ENCODE peak calls at places on chromosomes 13 and 19, in five cellular contexts. T is stomach, P is transverse colon, Q is K562, G is esophagus muscularis mucosa. U is an unnamed sample.

GRCh38 chr19:39408392-39409206 is 2.0 kb downstream of the ZFP36 start:
- DNase-seq in T (no peak), P (peak), Q (no peak), G (no peak), U (peak)

GRCh38 chr13:53060840-53061485 is 32.4 kb downstream of the OLFM4 start:
- DNase-seq in T (no peak), P (peak), Q (no peak), G (peak), U (no peak)

GRCh38 chr13:77729502-77730221 is 32.2 kb downstream of the SLAIN1 start:
- DNase-seq in T (no peak), P (no peak), Q (no peak), G (no peak), U (no peak)

GRCh38 chr19:45076851-45077730 is 813 bp upstream of the ZNF296 start:
- DNase-seq in T (no peak), P (peak), Q (no peak), G (no peak), U (no peak)

GRCh38 chr13:38685974-38686571 is 804 bp upstream of the FREM2 start:
- DNase-seq in T (no peak), P (no peak), Q (no peak), G (no peak), U (no peak)

GRCh38 chr19:13633109-13633508 is 126.8 kb upstream of the CACNA1A start:
- DNase-seq in T (peak), P (peak), Q (no peak), G (no peak), U (no peak)

GRCh38 chr19:30662211-30662861 is 290.2 kb downstream of the ZNF536 start:
- DNase-seq in T (peak), P (no peak), Q (no peak), G (no peak), U (no peak)

GRCh38 chr13:40362502-40362901 is 303.9 kb downstream of the FOXO1 start:
- DNase-seq in T (no peak), P (no peak), Q (no peak), G (no peak), U (no peak)

GRCh38 chr19:45789035-45789786 is 3.4 kb downstream of the DMWD start:
- DNase-seq in T (no peak), P (no peak), Q (no peak), G (no peak), U (no peak)

GRCh38 chr19:7868671-7869452 is 5.3 kb downstream of the PRR36 start:
- DNase-seq in T (peak), P (peak), Q (peak), G (no peak), U (no peak)

GRCh38 chr19:44882063-44882462 is 9.0 kb upstream of the TOMM40 start:
- DNase-seq in T (no peak), P (no peak), Q (no peak), G (no peak), U (no peak)

GRCh38 chr19:10402441-10403038 is 802 bp downstream of the CDC37 start:
- DNase-seq in T (no peak), P (peak), Q (peak), G (no peak), U (no peak)

GRCh38 chr19:16527971-16528521 is 14.2 kb downstream of the CHERP start:
- DNase-seq in T (peak), P (no peak), Q (peak), G (no peak), U (no peak)

GRCh38 chr19:28715157-28715556 is 497.8 kb downstream of the UQCRFS1 start:
- DNase-seq in T (no peak), P (no peak), Q (no peak), G (no peak), U (no peak)

GRCh38 chr19:54178581-54179261 is 5.8 kb upstream of the TMC4 start:
- DNase-seq in T (peak), P (no peak), Q (peak), G (no peak), U (no peak)

GRCh38 chr19:44986389-44986788 is 14.9 kb upstream of the RELB start:
- DNase-seq in T (no peak), P (no peak), Q (no peak), G (no peak), U (peak)

GRCh38 chr19:39780894-39781293 is 2.2 kb downstream of the LEUTX start:
- DNase-seq in T (no peak), P (no peak), Q (no peak), G (no peak), U (no peak)

GRCh38 chr13:45206340-45206739 is 5.5 kb upstream of the KCTD4 start:
- DNase-seq in T (no peak), P (no peak), Q (no peak), G (no peak), U (no peak)

GRCh38 chr13:101492251-101492910 is 39.9 kb downstream of the ITGBL1 start:
- DNase-seq in T (no peak), P (no peak), Q (no peak), G (no peak), U (no peak)

GRCh38 chr19:18415177-18415867 is 3.9 kb upstream of the SSBP4 start:
- DNase-seq in T (no peak), P (peak), Q (peak), G (no peak), U (peak)

GRCh38 chr13:83332751-83333150 is 549.5 kb downstream of the SLITRK1 start:
- DNase-seq in T (no peak), P (no peak), Q (no peak), G (no peak), U (no peak)

GRCh38 chr13:97414392-97414791 is 19.6 kb upstream of the RAP2A start:
- DNase-seq in T (no peak), P (no peak), Q (no peak), G (no peak), U (no peak)

GRCh38 chr13:114130131-114130707 is 2.2 kb downstream of the RASA3 start:
- DNase-seq in T (no peak), P (no peak), Q (no peak), G (no peak), U (no peak)

GRCh38 chr19:39499082-39499642 is 415 bp downstream of the DLL3 start:
- DNase-seq in T (no peak), P (no peak), Q (no peak), G (no peak), U (no peak)

DNA sequence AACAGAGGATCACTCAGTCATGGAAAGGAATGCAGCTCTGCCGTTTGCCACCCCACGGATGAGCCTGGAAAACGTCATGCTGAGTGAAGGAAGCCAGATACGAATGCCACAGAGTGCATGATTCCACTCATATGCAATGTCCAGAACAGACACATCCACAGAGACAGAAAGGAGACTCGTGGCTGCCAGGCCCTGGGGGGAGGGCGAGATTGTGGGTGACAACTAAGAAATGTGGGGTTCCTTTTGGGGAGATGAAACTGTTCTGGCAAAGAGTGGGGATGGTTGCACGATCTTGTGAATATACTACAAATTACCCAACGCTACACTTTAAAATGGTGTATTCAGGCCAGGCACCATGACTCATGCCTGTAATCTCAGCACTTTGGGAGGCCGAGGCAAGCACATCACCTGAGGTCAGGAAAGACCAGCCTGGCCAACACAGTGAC is 27.2 kb upstream of the NAPA start:
- DNase-seq in T (no peak), P (peak), Q (no peak), G (no peak), U (peak)
- H3K27ac ChIP-seq in T (peak), P (peak), Q (no peak), G (peak), U (peak)

GRCh38 chr13:109604894-109605293 is 181.5 kb downstream of the IRS2 start:
- DNase-seq in T (no peak), P (no peak), Q (no peak), G (no peak), U (no peak)

GRCh38 chr13:109605846-109606245 is 180.5 kb downstream of the IRS2 start:
- DNase-seq in T (no peak), P (no peak), Q (no peak), G (no peak), U (no peak)

GRCh38 chr13:109595466-109595865 is 190.9 kb downstream of the IRS2 start:
- DNase-seq in T (no peak), P (no peak), Q (no peak), G (no peak), U (no peak)

GRCh38 chr13:109602356-109602755 is 184.0 kb downstream of the IRS2 start:
- DNase-seq in T (no peak), P (no peak), Q (no peak), G (no peak), U (no peak)

DNA sequence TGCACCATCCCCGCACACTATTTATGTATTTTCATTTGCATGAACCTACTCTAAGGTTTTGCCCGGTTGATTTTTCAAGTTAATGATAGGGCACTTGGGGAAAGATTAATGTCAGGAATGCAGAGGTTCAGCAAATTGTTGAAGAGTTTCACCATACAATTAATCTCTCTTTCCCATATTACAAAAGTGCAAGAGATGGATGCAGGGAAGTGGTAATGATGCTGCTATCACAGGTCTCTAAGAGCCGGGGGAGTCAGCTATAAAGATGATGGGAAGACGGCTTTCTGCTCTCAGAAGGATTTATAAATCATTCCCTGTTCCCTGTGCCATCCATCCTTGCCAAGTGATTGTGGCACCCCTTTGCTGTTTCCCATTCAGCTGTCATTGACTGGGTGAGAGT is 186.3 kb downstream of the IRS2 start:
- DNase-seq in T (no peak), P (no peak), Q (no peak), G (no peak), U (no peak)
- TF ChIP-seq EP300 in T (no peak), P (no peak), Q (no peak), G (no peak), U (no peak)

GRCh38 chr19:48394331-48395169 is 1.1 kb downstream of the GRIN2D start:
- DNase-seq in T (no peak), P (peak), Q (no peak), G (no peak), U (no peak)

GRCh38 chr19:48390188-48391099 is 907 bp downstream of the KDELR1 start:
- DNase-seq in T (peak), P (peak), Q (peak), G (no peak), U (peak)

GRCh38 chr19:48393559-48394330 is at the start of gene GRIN2D:
- DNase-seq in T (no peak), P (peak), Q (peak), G (no peak), U (peak)

GRCh38 chr19:48393196-48393558 is 291 bp upstream of the GRIN2D start:
- DNase-seq in T (no peak), P (no peak), Q (no peak), G (no peak), U (no peak)

GRCh38 chr19:48391100-48392005 is at the start of gene KDELR1:
- DNase-seq in T (peak), P (peak), Q (peak), G (no peak), U (peak)
- TF ChIP-seq POLR2AphosphoS5 in T (no peak), P (peak), Q (peak), G (peak), U (peak)

DNA sequence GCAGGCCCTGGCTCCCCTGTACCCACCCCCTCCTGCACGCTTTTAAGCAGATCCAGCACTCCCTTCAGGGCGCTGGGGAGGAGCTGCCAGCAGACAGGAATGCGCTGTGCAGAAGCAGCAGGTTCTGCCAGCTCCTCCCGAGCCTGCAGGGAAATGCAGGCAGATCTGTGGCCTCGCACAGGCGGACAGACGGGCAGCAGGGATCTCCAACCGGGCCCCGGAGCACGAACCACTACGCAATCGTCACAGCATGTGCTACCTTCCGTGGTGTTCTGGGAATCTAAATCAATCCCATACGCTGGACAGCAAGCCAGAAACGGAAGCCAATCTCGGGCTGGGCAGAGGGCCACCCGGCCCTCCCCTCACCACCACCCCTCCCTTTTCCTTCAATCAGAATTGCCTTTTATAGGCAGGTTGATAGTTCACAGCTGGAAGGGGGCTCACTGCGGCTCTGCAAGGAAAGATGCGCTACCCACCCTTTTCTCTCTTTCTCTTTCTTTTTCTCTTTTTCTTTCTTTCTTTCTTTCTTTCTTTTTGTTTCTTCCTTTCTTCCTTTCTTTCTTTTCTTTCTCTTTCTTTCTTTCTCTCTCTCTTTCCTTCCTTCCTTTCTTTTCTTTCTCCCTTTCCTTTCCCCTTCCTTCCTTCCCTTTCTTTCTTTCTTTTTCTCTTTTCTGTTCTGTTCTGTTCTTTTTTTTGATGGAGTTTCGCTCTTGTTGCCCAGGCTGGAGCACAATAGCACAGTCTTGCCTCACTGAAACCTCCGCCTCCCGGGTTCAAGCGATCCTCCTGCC is 99.9 kb downstream of the GNG7 start:
- DNase-seq in T (peak), P (peak), Q (no peak), G (peak), U (peak)
- H3K27ac ChIP-seq in T (peak), P (peak), Q (no peak), G (peak), U (peak)